ENCODE peak calls at places on chromosomes 7 and 10, in ten cellular contexts. D is pulmonary artery endothelial cell; E is stimulated activated CD4-positive, alpha-beta T cell treated with anti-CD3 and anti-CD28 coated beads, Interleukin-2, amount 100 ng/mL, for 48 hours; V is NCI-H460; Y is AG08396; P is gastrocnemius medialis; Z is EL; O is T1000; T is activated gamma-delta T cell; I is GM23248. N is an unnamed sample.

GRCh38 chr7:452230-452751 is 67.4 kb downstream of the PDGFA start:
- DNase-seq in D (no peak), E (no peak), V (no peak), Y (peak), P (no peak), Z (peak), O (no peak), T (no peak), I (peak), N (no peak)

GRCh38 chr10:109992485-109992884 is 15.3 kb upstream of the ADD3 start:
- DNase-seq in D (peak), E (no peak), V (no peak), Y (peak), P (no peak), Z (peak), O (no peak), T (no peak), I (peak), N (no peak)

GRCh38 chr10:131971591-131971990 is 10.1 kb downstream of the BNIP3 start:
- DNase-seq in D (no peak), E (no peak), V (no peak), Y (no peak), P (no peak), Z (no peak), O (no peak), T (no peak), I (no peak), N (no peak)

GRCh38 chr10:85916999-85917573 is 449.5 kb downstream of the GRID1 start:
- DNase-seq in D (no peak), E (no peak), V (no peak), Y (no peak), P (no peak), Z (no peak), O (no peak), T (no peak), I (no peak), N (no peak)

GRCh38 chr10:29811751-29812427 is 177.1 kb upstream of the SVIL start:
- DNase-seq in D (no peak), E (peak), V (peak), Y (peak), P (peak), Z (peak), O (no peak), T (no peak), I (peak), N (no peak)

GRCh38 chr7:44565795-44566559 is 7.7 kb downstream of the DDX56 start:
- DNase-seq in D (no peak), E (no peak), V (no peak), Y (no peak), P (no peak), Z (no peak), O (no peak), T (no peak), I (no peak), N (no peak)

GRCh38 chr7:44077061-44077460 is 5.3 kb downstream of the POLM start:
- DNase-seq in D (no peak), E (no peak), V (no peak), Y (no peak), P (no peak), Z (no peak), O (no peak), T (no peak), I (no peak), N (no peak)

GRCh38 chr7:102146122-102146521 is 140.5 kb upstream of the SH2B2 start:
- DNase-seq in D (no peak), E (no peak), V (no peak), Y (no peak), P (peak), Z (no peak), O (no peak), T (no peak), I (no peak), N (no peak)

GRCh38 chr7:143172354-143172753 is 10.9 kb upstream of the TAS2R39 start:
- DNase-seq in D (no peak), E (no peak), V (no peak), Y (no peak), P (peak), Z (no peak), O (no peak), T (no peak), I (peak), N (no peak)

GRCh38 chr7:29146082-29146706 is at the start of gene CPVL:
- DNase-seq in D (no peak), E (no peak), V (peak), Y (no peak), P (peak), Z (peak), O (no peak), T (no peak), I (peak), N (peak)

GRCh38 chr10:31033166-31033565 is 1.5 kb upstream of the ZNF438 start:
- DNase-seq in D (no peak), E (no peak), V (no peak), Y (no peak), P (no peak), Z (no peak), O (no peak), T (no peak), I (peak), N (no peak)

GRCh38 chr10:118595598-118596425 is at the start of gene PRLHR:
- DNase-seq in D (no peak), E (no peak), V (peak), Y (peak), P (no peak), Z (no peak), O (no peak), T (no peak), I (peak), N (peak)

GRCh38 chr7:35801392-35802101 is 690 bp downstream of the SEPTIN7 start:
- DNase-seq in D (peak), E (peak), V (peak), Y (peak), P (peak), Z (peak), O (peak), T (peak), I (peak), N (peak)

GRCh38 chr10:5945203-5945534 is 32.2 kb downstream of the IL15RA start:
- DNase-seq in D (no peak), E (no peak), V (no peak), Y (no peak), P (no peak), Z (no peak), O (no peak), T (no peak), I (no peak), N (no peak)

GRCh38 chr7:98740643-98741042 is 123.6 kb downstream of the NPTX2 start:
- DNase-seq in D (no peak), E (no peak), V (no peak), Y (no peak), P (no peak), Z (no peak), O (no peak), T (no peak), I (no peak), N (no peak)

GRCh38 chr7:1226155-1226901 is 6.3 kb upstream of the UNCX start:
- DNase-seq in D (no peak), E (no peak), V (no peak), Y (no peak), P (no peak), Z (no peak), O (no peak), T (no peak), I (no peak), N (no peak)

GRCh38 chr10:103231047-103231551 is 14.6 kb upstream of the RPEL1 start:
- DNase-seq in D (peak), E (no peak), V (peak), Y (peak), P (peak), Z (peak), O (peak), T (no peak), I (peak), N (no peak)

GRCh38 chr7:130793855-130794618 is 60.0 kb upstream of the KLF14 start:
- DNase-seq in D (no peak), E (no peak), V (no peak), Y (peak), P (no peak), Z (no peak), O (peak), T (no peak), I (peak), N (no peak)

GRCh38 chr7:25611196-25611595 is 382.9 kb upstream of the NPVF start:
- DNase-seq in D (no peak), E (no peak), V (no peak), Y (no peak), P (no peak), Z (no peak), O (no peak), T (no peak), I (no peak), N (no peak)

GRCh38 chr7:151699147-151699546 is 177.8 kb downstream of the PRKAG2 start:
- DNase-seq in D (no peak), E (no peak), V (no peak), Y (no peak), P (no peak), Z (peak), O (peak), T (no peak), I (peak), N (peak)

GRCh38 chr7:28988091-28988490 is 30.0 kb upstream of the TRIL start:
- DNase-seq in D (no peak), E (no peak), V (no peak), Y (no peak), P (no peak), Z (no peak), O (no peak), T (no peak), I (peak), N (no peak)

GRCh38 chr10:131868436-131868835 is 32.4 kb upstream of the PPP2R2D start:
- DNase-seq in D (no peak), E (no peak), V (no peak), Y (no peak), P (no peak), Z (no peak), O (no peak), T (no peak), I (no peak), N (no peak)

GRCh38 chr7:156017431-156017830 is 205.2 kb upstream of the SHH start:
- DNase-seq in D (no peak), E (no peak), V (no peak), Y (no peak), P (no peak), Z (no peak), O (no peak), T (no peak), I (no peak), N (no peak)

GRCh38 chr7:74587435-74588126 is 69.9 kb upstream of the GTF2I start:
- DNase-seq in D (peak), E (no peak), V (peak), Y (peak), P (peak), Z (peak), O (peak), T (no peak), I (peak), N (no peak)

GRCh38 chr7:100556541-100556940 is 17.2 kb downstream of the SAP25 start:
- DNase-seq in D (no peak), E (no peak), V (no peak), Y (peak), P (no peak), Z (peak), O (no peak), T (no peak), I (peak), N (no peak)

N was measured in HEK293T.